ENCODE peak calls at places on chromosomes 2 and 18, in four cellular contexts. K, E, F and M are unnamed samples. For H3K4me1, the result is how much of the 10 kb centered on the place peaks cover.

GRCh38 chr2:43541165-43541564 is 54.7 kb downstream of the THADA start:
- DNase-seq in K (no peak), E (no peak), F (peak), M (no peak)

GRCh38 chr2:54606393-54606973 is 117.0 kb upstream of the EML6 start:
- DNase-seq in K (no peak), E (no peak), F (peak), M (no peak)

GRCh38 chr2:37997629-37998028 is 72.5 kb downstream of the RMDN2 start:
- DNase-seq in K (no peak), E (no peak), F (peak), M (no peak)

GRCh38 chr2:199470672-199471442 is 13.1 kb upstream of the SATB2 start:
- DNase-seq in K (no peak), E (no peak), F (peak), M (no peak)

GRCh38 chr2:198173242-198173641 is 368.8 kb downstream of the PLCL1 start:
- DNase-seq in K (no peak), E (peak), F (peak), M (no peak)

GRCh38 chr2:148519013-148519412 is 125.5 kb upstream of the EPC2 start:
- DNase-seq in K (no peak), E (no peak), F (no peak), M (no peak)

GRCh38 chr18:77754475-77755044 is 504.9 kb downstream of the GALR1 start:
- DNase-seq in K (no peak), E (no peak), F (no peak), M (no peak)

GRCh38 chr2:71498261-71498701 is 44.9 kb downstream of the DYSF start:
- DNase-seq in K (no peak), E (no peak), F (peak), M (no peak)

GRCh38 chr2:38315707-38316333 is 61.3 kb downstream of the ATL2 start:
- DNase-seq in K (no peak), E (peak), F (peak), M (no peak)

GRCh38 chr18:32152705-32153448 is 37.0 kb upstream of the MEP1B start:
- DNase-seq in K (no peak), E (no peak), F (no peak), M (no peak)

DNA sequence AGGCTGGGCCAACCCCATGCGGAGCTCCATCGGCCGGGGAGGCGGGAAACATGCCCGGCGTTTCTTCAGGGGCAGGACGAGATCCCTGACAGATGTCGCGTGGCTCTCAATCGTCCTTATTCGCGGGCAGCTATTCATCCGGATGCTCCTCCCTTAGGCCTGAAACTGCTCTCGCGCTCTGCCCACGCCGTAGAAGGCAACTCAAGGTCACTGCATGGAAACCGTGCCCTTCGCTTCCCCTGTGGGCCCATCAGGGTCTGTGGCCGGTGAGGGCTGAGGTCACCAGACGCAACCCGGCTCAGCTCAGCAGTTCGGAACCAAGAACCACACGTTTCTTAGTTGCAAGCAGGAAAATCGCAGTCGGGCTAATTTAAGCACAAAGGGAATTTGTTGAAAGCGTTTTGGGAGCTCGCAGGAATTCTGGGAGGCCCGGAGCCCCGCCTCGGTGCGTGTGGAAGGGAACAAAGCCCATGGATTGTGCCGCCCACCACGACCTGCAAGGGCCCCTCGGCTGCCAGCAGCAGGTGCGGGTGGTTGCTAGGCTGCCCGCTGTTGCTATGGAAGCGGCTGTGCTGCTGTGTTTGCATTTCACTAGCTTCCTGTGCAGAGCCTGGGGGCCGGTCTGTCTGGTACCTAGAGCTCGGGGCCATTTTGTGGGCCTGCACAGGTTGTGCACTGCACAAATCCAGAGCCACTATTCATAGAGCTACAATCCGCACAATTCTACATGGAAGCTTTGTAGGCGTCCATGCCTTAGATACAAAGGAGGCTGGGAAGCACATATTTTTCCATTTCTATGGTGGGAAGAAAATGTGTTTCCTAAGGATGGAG is 6.1 kb upstream of the ALLC start:
- DNase-seq in K (peak), E (peak), F (peak), M (no peak)
- H3K4me1 ChIP-seq in K (under half), E (under half), F (under half), M (under half)

DNA sequence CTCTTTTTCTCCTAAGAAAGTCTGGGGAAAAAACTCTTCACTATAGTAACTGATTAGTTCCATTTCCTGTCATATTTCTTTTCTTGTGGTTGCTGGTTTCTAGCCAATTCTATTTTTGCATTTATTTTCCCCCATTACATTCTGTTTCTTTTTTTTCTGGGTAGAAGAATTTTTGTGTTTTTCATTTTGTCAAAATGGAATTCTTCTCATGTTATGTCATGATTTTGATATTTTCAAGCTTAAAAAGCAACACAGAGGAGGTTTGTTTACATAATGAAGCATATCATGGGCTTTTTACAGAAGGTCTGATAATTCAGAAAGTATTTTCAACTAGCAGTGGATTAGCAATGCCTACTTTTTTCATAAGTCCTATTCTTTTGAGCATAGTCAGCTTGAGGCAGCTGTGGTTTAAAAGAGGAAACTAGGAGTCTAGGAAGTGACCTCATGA is 102.0 kb downstream of the MAP2 start:
- DNase-seq in K (no peak), E (no peak), F (peak), M (no peak)
- H3K27ac ChIP-seq in K (peak), E (no peak), F (peak), M (no peak)

GRCh38 chr2:46490521-46491141 is 11.3 kb downstream of the TMEM247 start:
- DNase-seq in K (peak), E (peak), F (no peak), M (peak)
- H3K4me1 ChIP-seq in K (under half), E (under half), F (under half), M (under half)

GRCh38 chr2:109438146-109438545 is 175.6 kb downstream of the SEPTIN10 start:
- DNase-seq in K (no peak), E (no peak), F (no peak), M (no peak)

GRCh38 chr2:109435866-109436634 is 177.7 kb downstream of the SEPTIN10 start:
- DNase-seq in K (peak), E (peak), F (peak), M (no peak)

GRCh38 chr2:109436635-109437225 is 177.0 kb downstream of the SEPTIN10 start:
- DNase-seq in K (peak), E (no peak), F (no peak), M (no peak)

GRCh38 chr2:109438773-109439191 is 175.0 kb downstream of the SEPTIN10 start:
- DNase-seq in K (peak), E (peak), F (peak), M (no peak)

DNA sequence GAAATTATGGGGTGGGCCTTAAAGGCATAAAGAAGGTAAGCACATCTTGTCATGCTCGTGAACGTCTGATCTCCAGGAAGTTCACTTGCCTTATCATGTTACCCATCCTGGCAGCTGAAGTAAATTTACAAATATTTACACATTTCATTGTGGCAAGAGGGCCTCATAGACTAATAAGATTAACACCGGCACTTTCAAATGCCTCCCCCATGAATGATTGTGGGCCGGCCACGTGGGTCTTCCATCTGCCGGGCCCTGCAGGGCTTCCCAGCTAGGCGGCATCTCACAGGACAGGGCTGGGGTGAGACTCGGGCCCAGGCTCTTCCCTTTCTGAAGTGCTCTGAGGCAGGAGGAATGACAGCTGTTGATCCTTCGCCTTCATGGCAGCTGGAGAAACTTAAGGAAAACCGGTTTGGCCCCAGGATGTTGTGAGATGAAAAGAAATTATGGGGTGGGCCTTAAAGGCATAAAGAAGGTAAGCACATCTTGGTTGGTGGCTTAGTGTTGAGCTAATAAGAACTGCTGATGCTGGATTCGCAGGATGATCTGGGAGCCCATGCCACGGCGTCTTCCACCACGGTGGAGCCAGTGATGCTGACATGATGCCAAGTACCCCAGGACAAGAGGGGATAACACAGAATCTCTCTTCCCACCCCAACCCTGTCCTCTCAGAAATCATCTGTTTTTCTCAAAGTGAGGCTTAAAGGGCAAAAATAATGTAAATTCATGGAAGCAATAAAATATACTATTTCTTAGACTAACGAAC is 176.3 kb downstream of the SEPTIN10 start:
- DNase-seq in K (no peak), E (no peak), F (no peak), M (no peak)
- H3K27ac ChIP-seq in K (peak), E (no peak), F (no peak), M (no peak)

DNA sequence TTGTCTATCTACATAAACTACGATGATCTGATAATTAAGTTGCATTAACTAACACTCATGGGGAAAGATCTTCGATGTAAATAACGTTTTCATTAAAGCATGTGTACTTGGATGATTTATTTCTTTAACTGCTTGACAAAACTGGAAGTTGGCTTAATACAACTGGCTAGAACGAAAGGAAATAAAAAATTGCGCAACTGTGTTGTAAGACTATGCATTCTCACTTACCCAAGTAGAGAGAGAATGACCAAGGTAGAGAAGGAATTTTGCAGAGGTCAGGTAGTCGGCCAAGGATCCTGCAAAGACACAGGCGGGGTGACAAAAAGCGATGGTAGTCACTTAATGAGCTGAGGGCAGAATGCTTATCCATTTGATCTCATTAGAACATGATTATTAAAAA is 1.0 kb downstream of the SLC40A1 start:
- DNase-seq in K (no peak), E (peak), F (peak), M (no peak)
- H3K4me1 ChIP-seq in K (under half), E (under half), F (under half), M (under half)

GRCh38 chr2:106124126-106124756 is 69.9 kb downstream of the UXS1 start:
- DNase-seq in K (no peak), E (no peak), F (no peak), M (no peak)

GRCh38 chr2:106127282-106127771 is 66.8 kb downstream of the UXS1 start:
- DNase-seq in K (no peak), E (no peak), F (peak), M (no peak)

GRCh38 chr2:106126705-106127281 is 67.3 kb downstream of the UXS1 start:
- DNase-seq in K (no peak), E (no peak), F (no peak), M (no peak)

GRCh38 chr2:106126295-106126694 is 67.8 kb downstream of the UXS1 start:
- DNase-seq in K (no peak), E (no peak), F (no peak), M (no peak)

DNA sequence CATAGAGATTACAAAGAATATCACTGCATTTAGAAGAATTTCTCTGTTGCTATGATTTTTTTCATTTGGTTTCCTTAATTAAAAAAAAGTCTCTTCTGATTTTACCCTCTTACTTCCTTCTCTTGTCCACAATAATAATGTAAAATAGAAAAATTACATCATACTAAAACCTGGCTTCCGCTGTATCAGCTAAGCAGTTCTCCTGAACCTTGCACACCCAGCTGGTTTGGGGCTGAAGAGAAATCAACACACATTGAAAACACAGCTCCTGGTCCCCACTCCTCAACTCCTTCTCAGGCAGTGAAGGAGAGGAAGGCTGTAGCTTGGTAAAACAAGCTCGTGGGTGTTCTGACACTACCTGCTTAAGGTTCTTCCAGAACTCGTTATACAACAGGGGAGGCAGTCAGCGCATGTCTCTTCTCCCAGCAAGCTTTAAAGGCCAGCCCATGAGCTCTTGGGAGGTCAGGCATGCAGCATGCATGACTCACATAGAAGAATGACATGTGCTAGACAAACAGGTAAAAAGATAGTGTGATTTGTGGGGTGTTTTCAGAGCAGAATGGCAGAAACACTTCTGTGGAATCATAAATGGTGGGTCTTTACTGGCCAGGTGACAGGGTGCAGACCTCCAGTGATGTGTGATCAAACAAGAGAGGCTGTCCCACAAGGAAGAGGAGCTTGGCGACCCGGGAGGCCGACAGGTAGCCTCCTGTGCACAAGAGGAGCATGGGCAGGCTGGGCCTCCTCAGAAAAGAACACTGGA is 69.1 kb downstream of the UXS1 start:
- DNase-seq in K (no peak), E (no peak), F (no peak), M (no peak)
- H3K27ac ChIP-seq in K (no peak), E (no peak), F (no peak), M (no peak)

GRCh38 chr18:3663870-3664512 is 214.0 kb downstream of the TGIF1 start:
- DNase-seq in K (no peak), E (no peak), F (no peak), M (no peak)
- H3K4me1 ChIP-seq in K (under half), E (under half), F (under half), M (under half)